ENCODE peak calls at places on chromosome 13, in seven cellular contexts. P is stomach, U is heart left ventricle, G is heart right ventricle, M is dorsolateral prefrontal cortex, O is breast epithelium, W is cardiac muscle cell. A is an unnamed sample.

GRCh38 chr13:24680258-24680920 is at the start of gene ATP12A:
- DNase-seq in M (no peak), G (no peak), W (no peak), U (no peak), O (no peak), P (peak; percentile 35), A (no peak)

GRCh38 chr13:27401210-27401609 is 23.2 kb upstream of the GTF3A start:
- DNase-seq in P (no peak), G (peak; percentile 23), U (no peak), M (no peak), O (no peak), W (no peak), A (no peak)

GRCh38 chr13:72448082-72448481 is 279.3 kb downstream of the MZT1 start:
- DNase-seq in W (no peak), G (no peak), M (no peak), P (no peak), O (no peak), U (no peak), A (no peak)

GRCh38 chr13:109840201-109840892 is 54.0 kb upstream of the IRS2 start:
- DNase-seq in M (no peak), W (peak; percentile 57), G (no peak), P (no peak), U (no peak), O (no peak), A (peak; percentile 57)

GRCh38 chr13:98370806-98371553 is 193.9 kb upstream of the RNF113B start:
- DNase-seq in G (peak; percentile 47), U (peak; percentile 42), W (peak; percentile 87), M (no peak), P (peak; percentile 69), O (no peak), A (no peak)

GRCh38 chr13:77172650-77173049 is 145.7 kb upstream of the FBXL3 start:
- DNase-seq in W (no peak), G (no peak), M (no peak), O (no peak), P (no peak), U (no peak), A (no peak)

GRCh38 chr13:68232351-68233130 is 1002.4 kb upstream of the PCDH9 start:
- DNase-seq in G (no peak), M (no peak), W (no peak), O (no peak), U (no peak), P (no peak), A (no peak)

GRCh38 chr13:109647046-109647445 is 139.3 kb downstream of the IRS2 start:
- DNase-seq in O (no peak), P (no peak), G (no peak), M (no peak), U (no peak), W (peak; percentile 88), A (no peak)

GRCh38 chr13:36275190-36276002 is 22.2 kb downstream of the CCDC169 start:
- DNase-seq in W (peak; percentile 88), O (no peak), P (no peak), M (no peak), G (no peak), U (no peak), A (peak; percentile 12)

GRCh38 chr13:78020861-78021260 is 102.2 kb upstream of the EDNRB start:
- DNase-seq in U (no peak), M (no peak), G (no peak), W (peak; percentile 7), P (no peak), O (no peak), A (no peak)

GRCh38 chr13:57624565-57625435 is 6.7 kb upstream of the PCDH17 start:
- DNase-seq in U (peak; percentile 23), W (peak; percentile 74), M (peak; percentile 45), P (no peak), G (no peak), O (no peak), A (peak; percentile 32)

GRCh38 chr13:20566917-20567755 is at the start of gene IFT88:
- DNase-seq in O (peak; percentile 84), G (peak; percentile 91), U (peak; percentile 92), W (peak; percentile 94), M (peak; percentile 78), P (peak; percentile 89), A (peak; percentile 38)

GRCh38 chr13:38866649-38867048 is 124.0 kb downstream of the STOML3 start:
- DNase-seq in U (no peak), G (no peak), M (no peak), W (peak; percentile 5), O (no peak), P (no peak), A (no peak)

GRCh38 chr13:32587774-32588165 is 1.5 kb downstream of the PDS5B start:
- DNase-seq in M (no peak), W (no peak), U (no peak), P (no peak), O (no peak), G (no peak), A (no peak)

GRCh38 chr13:51323824-51324511 is 15.5 kb upstream of the SERPINE3 start:
- DNase-seq in M (no peak), W (no peak), P (no peak), U (no peak), G (no peak), O (no peak), A (no peak)

GRCh38 chr13:106104281-106104901 is 431.1 kb downstream of the EFNB2 start:
- DNase-seq in W (peak; percentile 81), M (no peak), U (no peak), P (no peak), G (no peak), O (no peak), A (peak; percentile 86)
- H3K4me3 ChIP-seq in W (no peak overlapping the region), M (no peak overlapping the region), U (no peak overlapping the region), P (no peak overlapping the region), G (no peak overlapping the region), O (no peak overlapping the region), A (no peak overlapping the region)

DNA sequence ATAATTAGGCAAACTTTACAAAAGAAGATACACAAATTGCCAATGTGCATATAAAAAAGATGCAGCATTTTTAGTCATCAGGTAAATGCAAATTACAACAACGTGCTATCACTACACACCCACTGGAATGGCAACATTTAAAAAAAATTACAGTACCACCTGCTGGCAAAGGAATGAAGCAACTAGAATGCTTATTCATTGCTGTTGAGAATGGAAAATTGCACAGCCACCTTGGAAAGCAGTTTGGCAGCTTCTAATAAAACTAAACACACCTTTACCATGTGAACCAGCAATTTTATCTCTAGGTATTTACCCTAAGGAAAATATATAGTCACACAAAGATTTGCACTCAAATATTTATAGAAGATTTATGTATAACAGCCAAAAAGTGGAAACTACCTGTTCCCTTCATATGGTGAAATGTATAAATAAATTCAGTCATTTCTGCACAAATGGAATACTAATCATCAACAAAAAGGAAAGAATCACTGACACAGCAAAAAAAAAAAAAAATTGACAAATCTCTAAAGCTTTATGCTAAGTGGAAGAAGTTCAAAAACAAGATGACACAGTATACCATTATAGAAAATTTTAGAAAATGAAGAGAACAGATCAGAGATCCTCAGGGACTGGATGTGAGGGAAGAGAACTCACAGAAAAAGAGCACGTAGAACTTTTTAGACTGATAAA is 30.3 kb downstream of the OXGR1 start:
- DNase-seq in M (no peak), W (no peak), O (no peak), G (no peak), P (no peak), U (no peak), A (no peak)
- TF ChIP-seq CTCF in M (no peak), W (no peak), O (no peak), G (no peak), P (no peak), U (no peak), A (peak; percentile 7)

GRCh38 chr13:42270160-42270856 is 1.6 kb upstream of the AKAP11 start:
- DNase-seq in G (no peak), M (no peak), W (no peak), P (no peak), U (no peak), O (no peak), A (no peak)

GRCh38 chr13:42272115-42272756 is at the start of gene AKAP11:
- DNase-seq in M (peak; percentile 26), G (peak; percentile 57), O (peak; percentile 52), W (peak; percentile 65), U (peak; percentile 52), P (peak; percentile 45), A (no peak)

GRCh38 chr13:42272776-42273175 is 824 bp downstream of the AKAP11 start:
- DNase-seq in W (no peak), G (no peak), U (no peak), M (no peak), O (no peak), P (no peak), A (no peak)

GRCh38 chr13:42271337-42272114 is 426 bp upstream of the AKAP11 start:
- DNase-seq in W (peak; percentile 100), M (peak; percentile 97), P (peak; percentile 90), U (peak; percentile 95), O (peak; percentile 84), G (peak; percentile 90), A (peak; percentile 96)

GRCh38 chr13:42270857-42271215 is 1.1 kb upstream of the AKAP11 start:
- DNase-seq in G (no peak), W (no peak), P (no peak), O (no peak), U (no peak), M (no peak), A (no peak)
- H3K27me3 ChIP-seq in G (no peaks in the 10 kb centered on the region), W (no peaks in the 10 kb centered on the region), P (no peaks in the 10 kb centered on the region), O (no peaks in the 10 kb centered on the region), U (no peaks in the 10 kb centered on the region), M (no peaks in the 10 kb centered on the region), A (no peaks in the 10 kb centered on the region)

GRCh38 chr13:43786472-43786765 is 353 bp downstream of the ENOX1 start:
- DNase-seq in M (no peak), P (no peak), G (no peak), U (no peak), O (no peak), W (no peak), A (no peak)
- H3K4me3 ChIP-seq in M (peak overlapping the region; percentile 88), P (peak overlapping the region; percentile 51), G (peak overlapping the region; percentile 89), U (peak overlapping the region; percentile 70), O (peak overlapping the region; percentile 56), W (peak overlapping the region; percentile 65), A (peak overlapping the region; percentile 60)

GRCh38 chr13:45306966-45307365 is 34.0 kb downstream of the TPT1 start:
- DNase-seq in G (no peak), W (no peak), U (no peak), M (no peak), O (no peak), P (no peak), A (no peak)
- TF ChIP-seq CTCF in G (no peak), W (no peak), U (no peak), M (no peak), O (no peak), P (no peak), A (no peak)